ENCODE peak calls at places on chromosomes 16 and 17, in five cellular contexts. C, G, J, V and K are unnamed samples.

GRCh38 chr17:80210348-80211108 is 9.6 kb downstream of the SGSH start:
- DNase-seq in C (no peak), G (no peak), J (no peak), V (no peak), K (no peak)

GRCh38 chr16:17346441-17346773 is 124.4 kb downstream of the XYLT1 start:
- DNase-seq in C (no peak), G (no peak), J (no peak), V (no peak), K (no peak)

GRCh38 chr17:72169823-72170222 is 49.0 kb downstream of the SOX9 start:
- DNase-seq in C (no peak), G (no peak), J (no peak), V (no peak), K (no peak)

GRCh38 chr17:79803997-79804855 is 7.3 kb upstream of the CBX8 start:
- DNase-seq in C (no peak), G (no peak), J (peak), V (no peak), K (no peak)

GRCh38 chr16:75216576-75216975 is 2.2 kb upstream of the CTRB1 start:
- DNase-seq in C (no peak), G (no peak), J (no peak), V (no peak), K (no peak)

GRCh38 chr17:78831688-78832540 is 8.7 kb downstream of the USP36 start:
- DNase-seq in C (no peak), G (no peak), J (no peak), V (no peak), K (no peak)

GRCh38 chr16:72198021-72198420 is 26.1 kb upstream of the PMFBP1 start:
- DNase-seq in C (no peak), G (no peak), J (no peak), V (no peak), K (no peak)

GRCh38 chr17:77163001-77163400 is 22.2 kb downstream of the SEC14L1 start:
- DNase-seq in C (no peak), G (no peak), J (peak), V (no peak), K (no peak)

GRCh38 chr17:64097196-64097936 is 32.6 kb downstream of the ERN1 start:
- DNase-seq in C (no peak), G (no peak), J (no peak), V (no peak), K (no peak)

GRCh38 chr16:69064164-69064563 is 41.3 kb upstream of the HAS3 start:
- DNase-seq in C (no peak), G (no peak), J (no peak), V (no peak), K (peak)

GRCh38 chr16:10744370-10745030 is 858 bp downstream of the NUBP1 start:
- DNase-seq in C (peak), G (peak), J (no peak), V (no peak), K (peak)

GRCh38 chr17:67829331-67829730 is 4.0 kb downstream of the BPTF start:
- DNase-seq in C (no peak), G (no peak), J (no peak), V (no peak), K (no peak)

GRCh38 chr17:67830440-67830839 is 5.1 kb downstream of the BPTF start:
- DNase-seq in C (no peak), G (no peak), J (no peak), V (no peak), K (no peak)

GRCh38 chr17:67833134-67833533 is 7.8 kb downstream of the BPTF start:
- DNase-seq in C (no peak), G (no peak), J (no peak), V (no peak), K (no peak)

GRCh38 chr17:67833946-67834631 is 8.8 kb downstream of the BPTF start:
- DNase-seq in C (no peak), G (no peak), J (no peak), V (no peak), K (no peak)

DNA sequence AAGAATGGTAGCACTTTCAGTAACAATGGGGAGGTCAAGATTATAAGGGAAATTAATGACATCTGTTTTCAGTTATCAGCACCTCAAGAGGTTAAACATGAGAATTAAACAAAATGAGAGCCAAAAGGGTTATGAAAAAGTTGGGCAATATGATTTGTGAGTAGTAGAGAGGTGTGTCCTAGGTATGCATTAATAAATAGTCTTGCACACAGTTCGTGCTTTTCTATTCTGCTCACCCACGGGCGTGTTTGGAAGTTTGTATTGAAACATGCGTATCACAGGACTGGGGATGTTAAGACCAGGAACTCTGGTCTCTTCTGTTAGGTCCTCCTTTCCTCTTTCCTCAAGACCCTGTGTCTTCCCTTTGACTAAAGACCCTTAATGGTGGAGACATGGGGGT is 6.0 kb downstream of the BPTF start:
- DNase-seq in C (no peak), G (no peak), J (no peak), V (no peak), K (no peak)
- TF ChIP-seq POLR2A in C (no peak), G (no peak), J (no peak), V (no peak), K (no peak)

GRCh38 chr17:2711608-2712299 is at the start of gene CLUH:
- DNase-seq in C (peak), G (peak), J (peak), V (peak), K (peak)
- TF ChIP-seq POLR2A in C (peak), G (no peak), J (peak), V (no peak), K (peak)

GRCh38 chr17:17774009-17774881 is 62.5 kb downstream of the SREBF1 start:
- DNase-seq in C (peak), G (peak), J (peak), V (peak), K (no peak)
- TF ChIP-seq POLR2A in C (no peak), G (no peak), J (no peak), V (no peak), K (no peak)

GRCh38 chr17:42555122-42555622 is 2.4 kb downstream of the HSD17B1 start:
- DNase-seq in C (no peak), G (no peak), J (no peak), V (no peak), K (no peak)

GRCh38 chr17:42553866-42554249 is 1.1 kb downstream of the HSD17B1 start:
- DNase-seq in C (no peak), G (no peak), J (no peak), V (peak), K (no peak)

GRCh38 chr17:42553161-42553818 is 567 bp downstream of the HSD17B1 start:
- DNase-seq in C (no peak), G (no peak), J (peak), V (no peak), K (no peak)

GRCh38 chr17:42559076-42559475 is 2.9 kb upstream of the COASY start:
- DNase-seq in C (no peak), G (no peak), J (no peak), V (no peak), K (no peak)

DNA sequence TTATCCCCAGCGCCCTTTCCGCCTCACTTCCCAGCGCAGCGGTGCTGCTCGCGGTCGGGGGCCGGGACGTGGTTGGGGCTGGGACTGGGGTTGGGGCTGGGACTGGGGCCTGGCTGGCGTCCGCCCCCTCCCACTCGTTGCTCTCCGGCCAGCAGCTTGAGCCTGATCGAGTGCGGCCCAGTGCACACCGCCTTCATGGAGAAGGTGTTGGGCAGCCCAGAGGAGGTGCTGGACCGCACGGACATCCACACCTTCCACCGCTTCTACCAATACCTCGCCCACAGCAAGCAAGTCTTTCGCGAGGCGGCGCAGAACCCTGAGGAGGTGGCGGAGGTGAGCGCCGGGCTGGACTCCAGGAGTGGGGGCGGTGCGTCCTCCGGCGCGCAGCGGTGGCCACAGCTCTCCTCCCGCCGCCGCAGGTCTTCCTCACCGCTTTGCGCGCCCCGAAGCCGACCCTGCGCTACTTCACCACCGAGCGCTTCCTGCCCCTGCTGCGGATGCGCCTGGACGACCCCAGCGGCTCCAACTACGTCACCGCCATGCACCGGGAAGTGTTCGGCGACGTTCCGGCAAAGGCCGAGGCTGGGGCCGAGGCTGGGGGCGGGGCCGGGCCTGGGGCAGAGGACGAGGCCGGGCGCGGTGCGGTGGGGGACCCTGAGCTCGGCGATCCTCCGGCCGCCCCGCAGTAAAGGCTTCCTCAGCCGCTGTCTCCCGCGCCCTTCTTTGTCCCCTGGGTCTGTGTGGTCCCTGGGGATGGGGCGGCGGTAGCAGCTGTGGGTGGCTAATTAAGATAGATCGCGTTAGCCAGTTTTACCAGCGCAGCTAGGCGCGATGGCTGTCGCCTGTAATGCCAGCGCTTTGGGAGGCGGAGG is 1.8 kb downstream of the HSD17B1 start:
- DNase-seq in C (peak), G (peak), J (peak), V (peak), K (peak)
- TF ChIP-seq POLR2A in C (peak), G (peak), J (peak), V (no peak), K (peak)

GRCh38 chr16:30068750-30069574 is 3.4 kb downstream of the ALDOA start:
- DNase-seq in C (no peak), G (no peak), J (no peak), V (no peak), K (no peak)
- TF ChIP-seq POLR2A in C (no peak), G (no peak), J (no peak), V (no peak), K (no peak)

DNA sequence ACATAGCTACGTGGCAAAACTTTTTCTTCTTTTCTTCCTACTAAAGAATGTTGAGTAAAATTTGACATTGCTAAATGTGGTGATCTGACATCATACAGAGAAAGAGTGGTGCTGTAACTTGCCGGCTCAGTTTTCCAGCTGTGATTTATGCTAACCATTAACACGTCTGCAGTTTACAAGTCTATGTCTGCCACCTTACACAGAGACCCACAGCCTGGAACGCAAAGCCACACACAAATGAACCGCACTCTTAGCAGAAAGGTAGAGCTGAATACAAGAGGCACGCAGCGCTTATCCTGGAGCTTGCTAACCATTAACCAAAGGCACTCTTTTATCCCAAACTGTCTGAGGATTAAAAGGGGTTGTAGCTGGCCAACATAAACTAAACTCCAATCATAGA is 31.9 kb downstream of the CACNG1 start:
- DNase-seq in C (no peak), G (no peak), J (no peak), V (no peak), K (no peak)
- TF ChIP-seq POLR2A in C (no peak), G (no peak), J (no peak), V (no peak), K (no peak)

DNA sequence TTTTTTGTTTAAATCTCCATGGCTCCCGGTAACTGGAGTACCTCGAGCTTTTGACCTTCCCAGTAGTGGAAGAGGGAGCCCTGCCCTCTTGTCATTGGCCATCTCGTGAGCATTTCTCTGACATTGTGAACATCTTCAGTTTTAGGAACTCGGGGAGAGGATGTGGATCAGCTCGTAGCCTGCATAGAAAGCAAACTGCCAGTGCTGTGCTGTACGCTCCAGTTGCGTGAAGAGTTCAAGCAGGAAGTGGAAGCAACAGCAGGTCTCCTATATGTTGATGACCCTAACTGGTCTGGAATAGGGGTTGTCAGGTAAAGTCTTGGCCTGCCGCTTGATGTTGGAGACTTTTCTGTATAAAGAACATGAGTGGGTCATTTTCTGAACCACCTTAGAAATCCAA is 24.3 kb downstream of the NTAN1 start:
- DNase-seq in C (no peak), G (no peak), J (no peak), V (no peak), K (no peak)
- TF ChIP-seq POLR2A in C (no peak), G (no peak), J (no peak), V (no peak), K (no peak)

GRCh38 chr16:67872631-67873434 is at the start of gene EDC4:
- DNase-seq in C (peak), G (peak), J (peak), V (peak), K (peak)
- TF ChIP-seq POLR2A in C (peak), G (peak), J (peak), V (no peak), K (peak)

DNA sequence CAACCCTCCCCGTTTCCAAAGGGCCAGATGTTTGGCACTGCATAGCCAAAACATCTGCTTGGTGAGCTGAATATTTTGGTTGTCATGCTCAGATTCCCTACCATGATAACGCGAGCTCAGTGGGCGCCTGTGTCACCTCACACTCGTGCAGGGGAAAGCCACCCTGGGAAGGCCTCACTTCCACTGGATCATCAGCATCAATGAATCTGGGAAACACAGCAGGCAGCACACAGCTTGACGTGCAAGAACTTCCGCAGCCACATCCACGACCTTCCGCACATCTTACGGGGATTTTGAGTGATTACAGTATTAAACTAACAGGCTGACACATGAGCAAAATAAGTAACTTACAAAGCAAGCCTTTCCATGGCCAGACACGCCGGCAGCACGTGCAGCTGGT is 54.7 kb upstream of the FOXF1 start:
- DNase-seq in C (no peak), G (no peak), J (no peak), V (no peak), K (no peak)
- TF ChIP-seq POLR2A in C (no peak), G (no peak), J (no peak), V (no peak), K (no peak)

DNA sequence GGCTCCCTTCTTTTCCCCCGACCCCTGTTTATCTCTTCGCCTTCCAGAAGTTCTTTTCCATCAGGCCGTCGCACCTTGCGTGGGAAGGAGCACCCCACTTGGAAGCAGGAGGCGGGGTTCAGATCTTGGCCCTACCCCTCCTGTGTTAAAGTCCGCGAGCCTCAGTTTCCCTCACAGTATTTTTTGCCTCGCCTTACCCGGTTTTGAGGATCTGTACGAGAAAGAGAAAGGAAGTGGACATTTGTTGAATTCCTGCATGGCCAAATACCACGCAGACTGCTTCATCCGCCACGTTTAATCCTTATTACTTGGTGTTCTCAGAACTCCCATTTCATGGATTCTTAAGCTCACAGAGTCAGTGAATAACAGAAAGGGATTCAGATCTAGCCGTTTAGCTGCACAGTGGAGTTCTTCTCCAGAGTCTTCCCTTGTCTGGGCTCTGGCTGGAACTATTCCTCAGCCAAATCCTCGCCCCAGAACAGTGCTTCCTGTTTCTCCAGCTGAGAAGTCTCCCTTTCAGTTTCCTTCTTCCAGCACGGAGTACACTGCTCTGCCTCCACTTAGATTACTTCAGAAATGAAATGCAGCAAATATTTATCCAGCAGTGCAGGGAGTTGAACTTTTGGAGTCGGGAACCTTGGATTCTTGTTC is 590 bp downstream of the TMEM219 start:
- DNase-seq in C (no peak), G (no peak), J (no peak), V (peak), K (no peak)
- TF ChIP-seq POLR2A in C (no peak), G (no peak), J (no peak), V (no peak), K (no peak)